ENCODE peak calls at places on chromosomes 13 and 19, in eight cellular contexts. P is progenitor cell of endocrine pancreas, R is amniotic stem cell, A is T-helper 1 cell, B is AG04449, T is NCI-H1092, Z is HuH-7.5, G is nephron progenitor cell. F is an unnamed sample.
A peak's percentile ranks its signal among the peaks of the same experiment; 100 is the strongest.

GRCh38 chr13:43469791-43470190 is 317.0 kb downstream of the ENOX1 start:
- DNase-seq in P (no peak), R (no peak), A (no peak), B (peak; percentile 4), T (no peak), Z (no peak), G (no peak), F (no peak)

GRCh38 chr13:38483623-38484022 is 134.0 kb downstream of the UFM1 start:
- DNase-seq in P (no peak), R (no peak), A (no peak), B (no peak), T (no peak), Z (no peak), G (no peak), F (no peak)

GRCh38 chr13:99421271-99421670 is 80.0 kb upstream of the TM9SF2 start:
- DNase-seq in P (no peak), R (no peak), A (no peak), B (no peak), T (no peak), Z (no peak), G (no peak), F (no peak)

GRCh38 chr13:45205124-45205523 is 4.3 kb upstream of the KCTD4 start:
- DNase-seq in P (no peak), R (no peak), A (no peak), B (no peak), T (no peak), Z (no peak), G (no peak), F (no peak)

GRCh38 chr19:571127-571974 is 1.0 kb upstream of the BSG start:
- DNase-seq in P (no peak), R (peak; percentile 25), A (peak; percentile 59), B (no peak), T (no peak), Z (peak; percentile 87), G (peak; percentile 47), F (peak; percentile 76)

GRCh38 chr19:372306-372890 is 27.8 kb upstream of the MIER2 start:
- DNase-seq in P (no peak), R (no peak), A (no peak), B (peak; percentile 12), T (peak; percentile 73), Z (no peak), G (no peak), F (no peak)

GRCh38 chr13:101417043-101417406 is 717 bp upstream of the NALCN start:
- DNase-seq in P (no peak), R (peak; percentile 7), A (no peak), B (no peak), T (peak; percentile 92), Z (no peak), G (no peak), F (peak; percentile 9)

GRCh38 chr19:54203151-54203611 is 2.5 kb downstream of the RPS9 start:
- DNase-seq in P (no peak), R (no peak), A (no peak), B (no peak), T (no peak), Z (no peak), G (no peak), F (peak; percentile 49)

GRCh38 chr19:55080915-55081772 is 5.5 kb downstream of the EPS8L1 start:
- DNase-seq in P (peak; percentile 59), R (no peak), A (peak; percentile 94), B (no peak), T (no peak), Z (peak; percentile 95), G (peak; percentile 92), F (peak; percentile 77)

GRCh38 chr13:72437458-72437857 is 290.0 kb downstream of the MZT1 start:
- DNase-seq in P (no peak), R (peak; percentile 28), A (no peak), B (peak; percentile 59), T (no peak), Z (no peak), G (no peak), F (no peak)

GRCh38 chr13:79775830-79776229 is 294.9 kb downstream of the NDFIP2 start:
- DNase-seq in P (no peak), R (peak; percentile 28), A (no peak), B (no peak), T (peak; percentile 14), Z (no peak), G (no peak), F (peak; percentile 5)

GRCh38 chr13:45674908-45675307 is 27.2 kb upstream of the CBY2 start:
- DNase-seq in P (no peak), R (peak; percentile 38), A (no peak), B (peak; percentile 54), T (no peak), Z (no peak), G (no peak), F (no peak)

GRCh38 chr19:18379803-18380747 is 5.9 kb upstream of the GDF15 start:
- DNase-seq in P (peak; percentile 23), R (no peak), A (no peak), B (no peak), T (no peak), Z (peak; percentile 85), G (no peak), F (peak; percentile 99)

GRCh38 chr19:18949858-18950257 is 8.8 kb upstream of the HOMER3 start:
- DNase-seq in P (no peak), R (no peak), A (no peak), B (no peak), T (no peak), Z (no peak), G (no peak), F (no peak)

GRCh38 chr19:17404621-17405249 is 695 bp downstream of the BST2 start:
- DNase-seq in P (no peak), R (no peak), A (no peak), B (no peak), T (no peak), Z (no peak), G (no peak), F (no peak)

GRCh38 chr19:55443824-55444719 is 972 bp upstream of the SHISA7 start:
- DNase-seq in P (no peak), R (no peak), A (no peak), B (no peak), T (no peak), Z (no peak), G (no peak), F (no peak)

GRCh38 chr19:12065100-12065538 is 588 bp downstream of the ZNF844 start:
- DNase-seq in P (no peak), R (no peak), A (no peak), B (no peak), T (no peak), Z (peak; percentile 27), G (peak; percentile 33), F (no peak)